ENCODE peak calls at places on chromosomes 16 and 17, in five cellular contexts. L is aorta, E is breast epithelium, P is kidney epithelial cell, N is endodermal cell. J is an unnamed sample. For H3K27me3, the result is how much of the 10 kb centered on the place peaks cover.

GRCh38 chr16:4416200-4417032 is at the start of gene CORO7:
- DNase-seq in L (peak), E (peak), P (no peak), N (peak), J (peak)

GRCh38 chr16:78513838-78514237 is 414.4 kb downstream of the WWOX start:
- DNase-seq in L (no peak), E (no peak), P (no peak), N (no peak), J (no peak)

GRCh38 chr17:28255616-28256015 is 63.4 kb upstream of the TMEM97 start:
- DNase-seq in L (no peak), E (no peak), P (no peak), N (no peak), J (no peak)

GRCh38 chr16:57591086-57591869 is 37.2 kb upstream of the ADGRG1 start:
- DNase-seq in L (peak), E (peak), P (peak), N (peak), J (peak)

GRCh38 chr16:22428654-22429053 is 54.2 kb upstream of the CDR2 start:
- DNase-seq in L (no peak), E (no peak), P (no peak), N (no peak), J (no peak)

GRCh38 chr17:5892897-5893656 is 177.1 kb upstream of the WSCD1 start:
- DNase-seq in L (no peak), E (no peak), P (no peak), N (no peak), J (no peak)

GRCh38 chr17:63974594-63975192 is 2.0 kb upstream of the SCN4A start:
- DNase-seq in L (no peak), E (no peak), P (peak), N (peak), J (peak)

GRCh38 chr17:40646791-40647548 is 648 bp downstream of the SMARCE1 start:
- DNase-seq in L (no peak), E (no peak), P (no peak), N (no peak), J (no peak)

GRCh38 chr16:24667244-24667764 is 62.1 kb upstream of the TNRC6A start:
- DNase-seq in L (no peak), E (no peak), P (no peak), N (no peak), J (no peak)

GRCh38 chr17:13981881-13982280 is 87.4 kb upstream of the COX10 start:
- DNase-seq in L (no peak), E (no peak), P (no peak), N (peak), J (no peak)

GRCh38 chr16:54402270-54402669 is 115.7 kb upstream of the IRX3 start:
- DNase-seq in L (no peak), E (no peak), P (no peak), N (peak), J (peak)

GRCh38 chr17:68461589-68461988 is 4.3 kb upstream of the WIPI1 start:
- DNase-seq in L (no peak), E (no peak), P (no peak), N (peak), J (peak)

GRCh38 chr17:17783825-17784598 is 52.8 kb downstream of the SREBF1 start:
- DNase-seq in L (no peak), E (no peak), P (no peak), N (peak), J (peak)

GRCh38 chr16:23141500-23141899 is 7.8 kb downstream of the USP31 start:
- DNase-seq in L (no peak), E (no peak), P (no peak), N (no peak), J (no peak)

GRCh38 chr16:88978608-88979346 is 1.8 kb upstream of the CBFA2T3 start:
- DNase-seq in L (no peak), E (no peak), P (no peak), N (no peak), J (no peak)

GRCh38 chr16:2016407-2016922 is 3.1 kb upstream of the NPW start:
- DNase-seq in L (no peak), E (no peak), P (no peak), N (no peak), J (peak)

GRCh38 chr17:28499684-28500357 is 6.3 kb upstream of the FOXN1 start:
- DNase-seq in L (no peak), E (no peak), P (no peak), N (no peak), J (no peak)

GRCh38 chr17:12365805-12366204 is 299.9 kb upstream of the MYOCD start:
- DNase-seq in L (peak), E (no peak), P (no peak), N (no peak), J (no peak)

GRCh38 chr17:54784305-54784704 is 116.3 kb upstream of the TOM1L1 start:
- DNase-seq in L (no peak), E (no peak), P (no peak), N (no peak), J (no peak)

GRCh38 chr16:24820522-24820921 is 25.2 kb upstream of the SLC5A11 start:
- DNase-seq in L (no peak), E (no peak), P (no peak), N (no peak), J (no peak)

GRCh38 chr16:30010817-30011504 is at the start of gene DOC2A:
- DNase-seq in L (no peak), E (no peak), P (no peak), N (peak), J (no peak)

GRCh38 chr17:45906927-45907622 is 12.7 kb downstream of the MAPT start:
- DNase-seq in L (no peak), E (no peak), P (no peak), N (no peak), J (no peak)

GRCh38 chr17:17994271-17994670 is 21.6 kb downstream of the DRC3 start:
- DNase-seq in L (no peak), E (no peak), P (no peak), N (peak), J (peak)

GRCh38 chr16:66454751-66455150 is 27.7 kb downstream of the BEAN1 start:
- DNase-seq in L (no peak), E (no peak), P (no peak), N (peak), J (no peak)

GRCh38 chr17:28545787-28546415 is 6.5 kb downstream of the UNC119 start:
- DNase-seq in L (no peak), E (no peak), P (no peak), N (peak), J (no peak)

GRCh38 chr17:5545051-5545987 is 39.0 kb downstream of the NLRP1 start:
- DNase-seq in L (no peak), E (no peak), P (no peak), N (no peak), J (no peak)

GRCh38 chr16:456891-457483 is 31.5 kb downstream of the RAB11FIP3 start:
- DNase-seq in L (no peak), E (no peak), P (no peak), N (no peak), J (no peak)

GRCh38 chr16:4372578-4373355 is 1.1 kb downstream of the VASN start:
- DNase-seq in L (peak), E (no peak), P (no peak), N (peak), J (no peak)

GRCh38 chr16:2015117-2015946 is 4.3 kb upstream of the NPW start:
- DNase-seq in L (no peak), E (no peak), P (no peak), N (no peak), J (no peak)

GRCh38 chr17:77146882-77147281 is 6.1 kb downstream of the SEC14L1 start:
- DNase-seq in L (no peak), E (no peak), P (no peak), N (peak), J (no peak)

GRCh38 chr17:16866436-16866835 is 105.5 kb downstream of the TNFRSF13B start:
- DNase-seq in L (no peak), E (no peak), P (no peak), N (no peak), J (no peak)

GRCh38 chr16:66717112-66717675 is 20.7 kb upstream of the CMTM4 start:
- DNase-seq in L (no peak), E (no peak), P (no peak), N (peak), J (peak)

DNA sequence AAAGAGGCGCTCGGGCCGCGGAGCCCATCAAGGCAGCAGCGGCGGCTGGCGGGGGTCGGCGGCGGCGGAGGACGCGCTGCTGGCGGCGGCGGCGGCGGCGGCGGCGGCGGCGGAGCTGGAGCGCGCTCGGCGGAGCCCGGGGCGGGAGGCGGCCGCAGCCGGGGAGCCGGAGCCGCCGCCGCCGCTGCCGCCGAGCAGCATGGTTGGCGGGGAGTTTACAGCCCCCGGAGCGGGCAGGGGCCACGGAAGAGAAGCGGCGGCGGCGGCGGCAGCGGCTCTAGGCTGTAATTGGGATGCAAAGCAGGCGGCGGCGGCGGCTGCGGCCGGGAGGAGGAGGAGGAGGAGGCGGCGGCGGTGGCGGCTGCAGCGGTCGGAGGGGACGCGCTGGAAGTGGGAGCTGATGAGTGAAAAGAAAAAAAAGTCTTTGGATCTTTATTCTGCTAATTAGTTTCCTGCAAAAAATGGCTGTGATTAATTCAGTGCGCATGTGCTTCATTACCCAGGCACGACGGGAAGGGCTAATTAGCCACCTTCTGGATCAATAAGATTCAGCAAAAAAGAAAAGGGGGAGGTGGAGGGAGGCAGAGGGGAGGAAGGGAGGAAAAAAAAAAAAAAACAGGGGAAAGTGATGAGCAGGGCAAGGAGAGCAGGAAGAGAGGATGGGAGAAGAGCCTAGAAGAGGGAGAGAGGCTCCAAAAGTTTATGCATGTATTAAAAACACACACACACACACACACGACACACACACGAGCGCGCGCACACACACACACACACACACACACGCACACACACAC is 10.9 kb upstream of the ZFHX3 start:
- DNase-seq in L (peak), E (no peak), P (no peak), N (peak), J (peak)
- H3K27me3 ChIP-seq in L (under half), E (under half), P (under half), N (half or more), J (under half)

DNA sequence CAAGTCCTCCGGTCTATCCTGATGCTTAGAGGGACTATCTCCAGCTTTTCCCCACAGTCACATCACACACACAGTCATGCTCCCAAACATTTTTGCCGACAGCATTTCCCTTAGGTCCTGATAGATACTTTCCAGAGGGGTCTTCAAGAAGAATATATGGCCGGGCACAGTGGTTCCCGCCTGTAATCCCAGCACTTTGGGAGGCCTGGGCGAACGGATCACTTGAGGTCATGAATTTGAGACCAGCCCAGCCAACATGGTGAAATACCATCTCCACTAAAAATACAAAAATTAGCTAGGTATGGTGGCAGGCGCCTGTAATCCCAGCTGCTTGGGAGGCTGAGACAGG is 4.3 kb upstream of the GIP start:
- DNase-seq in L (no peak), E (no peak), P (no peak), N (no peak), J (no peak)
- H3K27me3 ChIP-seq in L (under half), E (under half), P (under half), N (under half), J (half or more)

GRCh38 chr17:7712111-7712771 is 5.3 kb upstream of the DNAH2 start:
- DNase-seq in L (no peak), E (no peak), P (no peak), N (no peak), J (no peak)
- H3K27me3 ChIP-seq in L (under half), E (under half), P (under half), N (under half), J (half or more)

DNA sequence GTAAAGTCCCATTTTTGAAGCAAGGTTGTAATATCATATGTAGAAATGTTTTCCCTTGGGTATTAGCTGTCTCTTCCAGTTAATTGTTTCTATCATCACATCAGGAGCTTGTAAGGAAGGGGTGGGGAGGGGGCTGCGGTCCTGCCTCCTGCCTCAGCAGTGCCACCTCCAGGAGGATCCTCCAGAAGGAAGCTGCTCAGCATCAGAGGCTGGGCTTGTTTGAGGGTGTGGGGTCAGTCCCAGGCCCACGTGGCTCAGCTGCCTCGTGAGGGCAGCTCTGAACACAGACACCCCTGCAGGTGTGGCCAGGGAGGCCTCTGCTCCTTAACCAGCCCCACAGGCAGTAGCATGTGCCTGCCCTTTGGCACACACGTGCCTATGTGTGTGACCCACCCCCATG is 46.2 kb downstream of the MRM1 start:
- DNase-seq in L (no peak), E (no peak), P (no peak), N (peak), J (no peak)
- H3K27me3 ChIP-seq in L (under half), E (under half), P (under half), N (under half), J (under half)

GRCh38 chr17:66965801-66966528 is 1.5 kb downstream of the CACNG4 start:
- DNase-seq in L (no peak), E (no peak), P (no peak), N (peak), J (no peak)

GRCh38 chr17:66966529-66967418 is 2.3 kb downstream of the CACNG4 start:
- DNase-seq in L (no peak), E (no peak), P (no peak), N (no peak), J (no peak)

GRCh38 chr17:66964083-66964771 is at the start of gene CACNG4:
- DNase-seq in L (no peak), E (no peak), P (no peak), N (peak), J (no peak)

GRCh38 chr17:66963521-66964082 is 905 bp upstream of the CACNG4 start:
- DNase-seq in L (no peak), E (no peak), P (no peak), N (peak), J (no peak)

DNA sequence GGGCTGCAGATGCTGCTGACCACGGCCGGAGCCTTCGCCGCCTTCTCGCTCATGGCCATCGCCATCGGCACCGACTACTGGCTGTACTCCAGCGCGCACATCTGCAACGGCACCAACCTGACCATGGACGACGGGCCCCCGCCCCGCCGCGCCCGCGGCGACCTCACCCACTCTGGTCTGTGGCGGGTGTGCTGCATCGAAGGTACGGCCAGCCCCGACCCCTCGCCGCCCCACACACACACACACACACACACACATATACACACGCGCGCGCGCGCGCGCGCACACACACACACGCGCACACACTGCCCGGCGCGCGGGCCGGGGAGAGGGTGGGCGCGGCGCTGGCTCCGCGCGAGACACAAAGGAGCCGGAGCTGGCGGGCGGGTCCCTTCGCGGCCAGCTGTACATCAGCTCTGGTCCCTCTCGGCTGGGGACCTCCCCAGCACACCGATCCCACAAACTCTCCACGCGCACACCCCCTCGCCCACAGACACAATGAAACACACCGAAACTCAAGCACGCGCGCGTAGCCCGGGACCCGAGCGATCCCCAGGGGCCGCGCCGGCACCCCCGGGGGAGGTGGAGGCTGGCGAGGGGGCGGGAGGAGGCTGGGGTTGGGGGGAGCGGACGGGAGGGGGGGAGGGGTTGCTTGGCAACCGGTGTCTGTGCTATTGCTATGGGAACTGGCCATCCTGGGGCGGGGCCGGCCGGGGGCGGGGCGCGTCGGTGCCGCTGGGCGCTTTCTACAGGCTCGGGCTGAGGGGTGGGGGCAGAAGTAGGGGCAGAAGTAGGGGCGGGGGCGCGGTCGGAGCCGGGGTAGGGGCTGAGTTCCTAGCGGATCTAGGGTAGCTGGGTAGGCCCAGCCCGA is 658 bp downstream of the CACNG4 start:
- DNase-seq in L (no peak), E (no peak), P (no peak), N (peak), J (no peak)
- H3K27me3 ChIP-seq in L (under half), E (under half), P (half or more), N (half or more), J (under half)

DNA sequence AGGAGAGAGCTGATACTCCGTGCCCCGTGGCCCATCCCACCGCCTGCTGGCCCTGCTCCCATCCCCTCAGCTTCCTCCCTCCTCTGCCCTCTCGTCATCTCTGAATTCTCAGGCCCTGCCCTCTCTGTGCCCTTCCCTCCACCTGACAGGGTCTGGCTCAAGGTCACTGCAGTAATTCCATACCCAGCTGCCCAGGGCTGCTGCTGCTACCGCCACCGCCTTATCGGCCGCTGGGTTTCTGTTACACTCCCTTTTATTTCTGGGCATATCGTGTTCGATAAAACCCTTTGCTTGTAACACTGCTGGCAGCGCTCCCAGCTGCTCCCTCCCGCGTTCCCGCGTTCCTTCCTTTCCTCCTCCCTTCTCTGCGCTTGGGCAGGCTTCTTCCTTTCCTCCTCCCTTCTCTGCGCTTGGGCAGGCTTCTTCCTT is 1.2 kb downstream of the EPN3 start:
- DNase-seq in L (no peak), E (no peak), P (no peak), N (peak), J (no peak)
- H3K27me3 ChIP-seq in L (under half), E (under half), P (under half), N (under half), J (under half)

GRCh38 chr17:48283907-48284306 is 146.1 kb downstream of the SKAP1 start:
- DNase-seq in L (no peak), E (no peak), P (no peak), N (no peak), J (no peak)

GRCh38 chr17:48282303-48282702 is 147.7 kb downstream of the SKAP1 start:
- DNase-seq in L (no peak), E (no peak), P (no peak), N (no peak), J (no peak)

GRCh38 chr17:48283390-48283789 is 146.6 kb downstream of the SKAP1 start:
- DNase-seq in L (no peak), E (no peak), P (no peak), N (no peak), J (no peak)

GRCh38 chr17:48276776-48277175 is 153.2 kb downstream of the SKAP1 start:
- DNase-seq in L (no peak), E (no peak), P (no peak), N (no peak), J (no peak)

DNA sequence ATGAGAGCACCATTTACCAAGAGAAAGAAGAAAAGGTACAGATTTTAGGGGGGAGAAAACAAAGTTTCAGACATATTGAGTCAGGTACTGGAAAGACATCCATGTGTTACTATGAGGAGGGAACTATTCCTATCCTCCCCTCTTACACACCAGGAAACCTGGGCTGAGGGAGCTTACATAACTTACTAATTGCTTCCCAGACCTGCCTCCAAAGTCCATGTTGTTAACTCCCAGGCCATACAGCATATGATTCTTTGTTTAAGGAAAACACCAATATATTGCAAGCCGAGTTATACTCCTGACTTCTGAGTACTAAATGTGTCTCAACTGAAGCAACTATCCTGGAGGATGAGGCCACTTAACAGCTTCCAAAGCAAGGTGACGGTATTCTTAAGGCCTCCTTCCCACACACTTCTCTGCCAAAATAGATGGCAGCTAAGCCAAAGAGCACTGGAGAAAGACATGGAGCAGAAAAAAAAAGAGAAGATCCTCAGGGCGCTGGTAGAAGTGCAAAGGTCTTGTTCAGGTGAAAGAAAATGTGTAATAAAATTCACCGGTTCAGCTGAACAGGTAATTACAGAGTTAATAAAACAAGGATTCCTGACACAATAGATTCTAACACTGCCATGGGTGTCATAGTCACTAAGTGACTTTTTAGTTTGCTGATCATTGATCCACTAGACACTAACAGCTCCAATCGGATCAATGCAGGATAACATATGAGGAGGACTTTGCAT is 151.1 kb downstream of the SKAP1 start:
- DNase-seq in L (no peak), E (no peak), P (no peak), N (no peak), J (no peak)
- H3K27me3 ChIP-seq in L (under half), E (under half), P (under half), N (under half), J (under half)

GRCh38 chr16:68644715-68645493 is at the start of gene CDH3:
- DNase-seq in L (no peak), E (peak), P (no peak), N (peak), J (no peak)
- H3K27me3 ChIP-seq in L (under half), E (under half), P (under half), N (under half), J (under half)